ENCODE peak calls at places on chromosome 10, in nine cellular contexts. E is upper lobe of right lung; V is cardiac fibroblast; L is M059J; D is GM13977; F is Karpas-422; Y is CD4-positive, alpha-beta T cell; S is MV-4-11; W is amygdala. K is an unnamed sample.

GRCh38 chr10:73247509-73248258 is 629 bp upstream of the DNAJC9 start:
- DNase-seq in E (no peak), V (no peak), W (no peak), S (no peak), Y (no peak), D (peak), F (peak), L (peak), K (no peak)

GRCh38 chr10:43125274-43125845 is 12.9 kb upstream of the CSGALNACT2 start:
- DNase-seq in E (no peak), V (no peak), F (no peak), W (no peak), L (no peak), S (no peak), Y (no peak), D (no peak), K (no peak)

GRCh38 chr10:128137877-128138276 is 11.7 kb upstream of the MKI67 start:
- DNase-seq in S (no peak), Y (no peak), L (no peak), F (no peak), V (no peak), D (no peak), E (no peak), W (no peak), K (no peak)

GRCh38 chr10:79026341-79026761 is 42.4 kb upstream of the ZMIZ1 start:
- DNase-seq in V (no peak), W (no peak), Y (no peak), D (no peak), E (peak), L (no peak), F (no peak), S (no peak), K (peak)

GRCh38 chr10:3066317-3066931 is 924 bp upstream of the PFKP start:
- DNase-seq in D (no peak), Y (no peak), V (no peak), F (no peak), W (no peak), S (no peak), E (no peak), L (no peak), K (no peak)

GRCh38 chr10:110903280-110904278 is 15.4 kb downstream of the BBIP1 start:
- DNase-seq in Y (no peak), L (no peak), S (no peak), F (no peak), D (no peak), W (no peak), V (no peak), E (no peak), K (no peak)

GRCh38 chr10:36608251-36608650 is 517.1 kb upstream of the ANKRD30A start:
- DNase-seq in W (no peak), Y (no peak), F (no peak), D (no peak), E (no peak), S (no peak), L (peak), V (peak), K (no peak)

GRCh38 chr10:69644658-69645295 is 14.7 kb downstream of the FAM241B start:
- DNase-seq in V (peak), L (peak), S (peak), W (peak), D (peak), Y (peak), F (peak), E (peak), K (peak)

GRCh38 chr10:119517235-119518141 is 25.0 kb downstream of the RGS10 start:
- DNase-seq in E (no peak), L (peak), V (peak), D (peak), W (peak), S (peak), Y (peak), F (peak), K (no peak)

GRCh38 chr10:62805139-62806092 is 896 bp downstream of the ADO start:
- DNase-seq in E (peak), L (peak), W (peak), V (peak), Y (no peak), F (peak), S (no peak), D (peak), K (no peak)

GRCh38 chr10:131068760-131069159 is 242.8 kb downstream of the TCERG1L start:
- DNase-seq in L (no peak), F (no peak), D (no peak), W (no peak), S (no peak), V (no peak), E (no peak), Y (no peak), K (no peak)

GRCh38 chr10:102269017-102269416 is 23.7 kb downstream of the GBF1 start:
- DNase-seq in Y (no peak), E (no peak), L (no peak), W (no peak), D (no peak), V (peak), F (no peak), S (peak), K (no peak)